ENCODE peak calls at places on chromosomes 4 and X, in six cellular contexts. D is K562, B is endothelial cell of umbilical vein, T is A549, X is WTC11, R is H1. J is an unnamed sample.

GRCh38 chrX:30627818-30628652 is 25.2 kb upstream of the GK start:
- DNase-seq in D (no peak), B (no peak), T (peak), X (no peak), R (no peak), J (peak)

GRCh38 chrX:49627030-49627777 is 28.4 kb downstream of the GAGE1 start:
- DNase-seq in D (peak), B (no peak), T (peak), X (peak), R (no peak), J (peak)

GRCh38 chrX:8632949-8633348 is 99.0 kb downstream of the ANOS1 start:
- DNase-seq in D (no peak), B (no peak), T (no peak), X (no peak), R (no peak), J (no peak)

GRCh38 chrX:24768556-24768955 is 74.8 kb downstream of the POLA1 start:
- DNase-seq in D (no peak), B (no peak), T (no peak), X (no peak), R (no peak), J (no peak)

GRCh38 chr4:157983300-157983699 is 189.5 kb downstream of the GASK1B start:
- DNase-seq in D (no peak), B (peak), T (no peak), X (no peak), R (no peak), J (no peak)

GRCh38 chrX:119729408-119730201 is 28.8 kb upstream of the SOWAHD start:
- DNase-seq in D (peak), B (peak), T (peak), X (peak), R (peak), J (peak)

GRCh38 chr4:8182858-8183725 is 16.0 kb upstream of the SH3TC1 start:
- DNase-seq in D (peak), B (peak), T (peak), X (no peak), R (no peak), J (no peak)

GRCh38 chr4:7661066-7661748 is 226.5 kb upstream of the PSAPL1 start:
- DNase-seq in D (no peak), B (no peak), T (no peak), X (no peak), R (no peak), J (no peak)

GRCh38 chr4:81722229-81722900 is 250.7 kb upstream of the RASGEF1B start:
- DNase-seq in D (no peak), B (no peak), T (no peak), X (no peak), R (no peak), J (no peak)

GRCh38 chr4:74483226-74483911 is 38.4 kb downstream of the AREG start:
- DNase-seq in D (peak), B (no peak), T (no peak), X (no peak), R (no peak), J (no peak)

GRCh38 chr4:176927664-176928063 is 134.9 kb upstream of the VEGFC start:
- DNase-seq in D (no peak), B (peak), T (peak), X (no peak), R (no peak), J (no peak)

GRCh38 chrX:68363984-68364383 is 69.3 kb downstream of the OPHN1 start:
- DNase-seq in D (no peak), B (no peak), T (no peak), X (no peak), R (no peak), J (no peak)

GRCh38 chrX:154349359-154349935 is 25.0 kb downstream of the FLNA start:
- DNase-seq in D (no peak), B (no peak), T (peak), X (no peak), R (no peak), J (no peak)

GRCh38 chr4:101020956-101021355 is 326.4 kb downstream of the PPP3CA start:
- DNase-seq in D (no peak), B (peak), T (peak), X (no peak), R (no peak), J (no peak)

GRCh38 chr4:76624271-76624681 is 189.2 kb downstream of the SHROOM3 start:
- DNase-seq in D (no peak), B (no peak), T (peak), X (no peak), R (no peak), J (no peak)

GRCh38 chrX:103254171-103254824 is 657 bp downstream of the TCEAL8 start:
- DNase-seq in D (peak), B (peak), T (peak), X (peak), R (peak), J (peak)

GRCh38 chrX:10051866-10052265 is 84.7 kb downstream of the CLDN34 start:
- DNase-seq in D (no peak), B (no peak), T (no peak), X (no peak), R (no peak), J (no peak)

GRCh38 chrX:135572436-135572835 is 52.0 kb downstream of the INTS6L start:
- DNase-seq in D (no peak), B (no peak), T (no peak), X (no peak), R (no peak), J (no peak)

DNA sequence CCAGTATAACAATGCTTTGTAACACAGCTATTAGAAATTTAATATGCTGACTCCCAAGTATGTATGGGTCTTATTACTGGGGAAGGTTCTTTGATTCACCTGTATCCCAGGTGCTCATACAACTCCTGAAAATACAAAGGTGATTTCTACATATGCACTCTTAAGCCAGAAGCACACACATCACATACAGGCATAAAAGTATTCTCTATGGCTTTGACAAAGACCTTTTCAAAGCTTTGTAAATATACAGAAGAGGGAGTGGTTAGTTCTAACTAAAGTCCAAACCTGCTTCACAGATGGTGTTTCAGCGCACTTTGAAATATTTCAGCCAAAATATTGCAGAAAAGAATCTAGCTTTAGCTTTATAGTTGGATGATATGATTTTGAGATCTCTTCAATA is 191.4 kb downstream of the SNCA start:
- DNase-seq in D (no peak), B (no peak), T (no peak), X (no peak), R (no peak), J (peak)
- TF ChIP-seq JUN in D (no peak), B (no peak), T (no peak), X (no peak), R (no peak), J (no peak)

GRCh38 chrX:107755721-107756120 is 19.9 kb downstream of the TSC22D3 start:
- DNase-seq in D (no peak), B (no peak), T (no peak), X (no peak), R (no peak), J (no peak)
- TF ChIP-seq JUN in D (no peak), B (no peak), T (no peak), X (no peak), R (no peak), J (no peak)

GRCh38 chrX:109797311-109797975 is 64.4 kb upstream of the ACSL4 start:
- DNase-seq in D (no peak), B (peak), T (no peak), X (no peak), R (no peak), J (peak)
- TF ChIP-seq JUN in D (no peak), B (no peak), T (no peak), X (no peak), R (no peak), J (no peak)

GRCh38 chr4:169492436-169493163 is 119.8 kb downstream of the NEK1 start:
- DNase-seq in D (peak), B (peak), T (peak), X (peak), R (peak), J (peak)
- TF ChIP-seq JUN in D (no peak), B (no peak), T (no peak), X (no peak), R (no peak), J (no peak)

DNA sequence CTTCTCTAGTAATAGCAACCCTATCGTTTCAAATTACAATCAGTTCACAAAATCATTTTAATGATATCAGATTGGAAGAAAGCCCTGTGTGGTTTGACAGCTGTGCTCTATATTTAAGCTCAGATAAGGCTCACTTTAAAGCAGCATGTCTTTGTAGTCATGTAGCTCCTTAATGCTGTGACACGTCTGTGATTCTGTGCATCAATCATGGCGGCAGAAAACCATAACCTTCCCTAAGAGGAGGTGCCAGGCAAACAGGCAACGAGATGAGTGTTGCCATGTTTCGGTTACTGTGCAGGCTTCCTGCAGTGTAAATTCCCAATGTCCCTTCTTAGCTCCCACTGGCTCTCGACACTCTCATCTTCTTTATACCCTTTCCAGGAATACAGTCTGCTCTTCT is 212.7 kb downstream of the GRID2 start:
- DNase-seq in D (no peak), B (no peak), T (no peak), X (no peak), R (no peak), J (no peak)
- TF ChIP-seq JUN in D (no peak), B (no peak), T (no peak), X (no peak), R (no peak), J (no peak)